ENCODE peak calls at places on chromosomes 6 and 20, in eight cellular contexts. One of them, this sample, is unnamed.

GRCh38 chr6:134342972-134343371 is 25.1 kb upstream of the SGK1 start:
- DNase-seq in T1000: no peak
- DNase-seq in stimulated activated CD8-positive, alpha-beta memory T cell treated with anti-CD3 and anti-CD28 coated beads, Interleukin-4, amount 100 ng/mL, for 24 hours: no peak
- DNase-seq in COR-L47: no peak
- DNase-seq in stimulated activated CD4-positive, alpha-beta T cell treated with anti-CD3 and anti-CD28 coated beads, Interleukin-2, amount 100 ng/mL, for 4 hours: no peak
- DNase-seq in CD8-positive, alpha-beta memory T cell: no peak
- DNase-seq in AG04449: no peak
- DNase-seq in iris pigment epithelial cell: no peak
- DNase-seq in this sample: no peak

GRCh38 chr20:39042279-39043150 is 80.4 kb downstream of the DHX35 start:
- DNase-seq in T1000: no peak
- DNase-seq in stimulated activated CD8-positive, alpha-beta memory T cell treated with anti-CD3 and anti-CD28 coated beads, Interleukin-4, amount 100 ng/mL, for 24 hours: no peak
- DNase-seq in COR-L47: no peak
- DNase-seq in stimulated activated CD4-positive, alpha-beta T cell treated with anti-CD3 and anti-CD28 coated beads, Interleukin-2, amount 100 ng/mL, for 4 hours: no peak
- DNase-seq in CD8-positive, alpha-beta memory T cell: no peak
- DNase-seq in AG04449: no peak
- DNase-seq in iris pigment epithelial cell: peak
- DNase-seq in this sample: no peak

GRCh38 chr20:3704085-3704484 is 8.3 kb downstream of the SIGLEC1 start:
- DNase-seq in T1000: no peak
- DNase-seq in stimulated activated CD8-positive, alpha-beta memory T cell treated with anti-CD3 and anti-CD28 coated beads, Interleukin-4, amount 100 ng/mL, for 24 hours: no peak
- DNase-seq in COR-L47: no peak
- DNase-seq in stimulated activated CD4-positive, alpha-beta T cell treated with anti-CD3 and anti-CD28 coated beads, Interleukin-2, amount 100 ng/mL, for 4 hours: no peak
- DNase-seq in CD8-positive, alpha-beta memory T cell: no peak
- DNase-seq in AG04449: no peak
- DNase-seq in iris pigment epithelial cell: no peak
- DNase-seq in this sample: no peak

GRCh38 chr20:19078448-19079373 is 133.7 kb upstream of the SLC24A3 start:
- DNase-seq in T1000: no peak
- DNase-seq in stimulated activated CD8-positive, alpha-beta memory T cell treated with anti-CD3 and anti-CD28 coated beads, Interleukin-4, amount 100 ng/mL, for 24 hours: no peak
- DNase-seq in COR-L47: no peak
- DNase-seq in stimulated activated CD4-positive, alpha-beta T cell treated with anti-CD3 and anti-CD28 coated beads, Interleukin-2, amount 100 ng/mL, for 4 hours: no peak
- DNase-seq in CD8-positive, alpha-beta memory T cell: no peak
- DNase-seq in AG04449: no peak
- DNase-seq in iris pigment epithelial cell: no peak
- DNase-seq in this sample: no peak

GRCh38 chr6:125839879-125840278 is 49.1 kb downstream of the NCOA7 start:
- DNase-seq in T1000: no peak
- DNase-seq in stimulated activated CD8-positive, alpha-beta memory T cell treated with anti-CD3 and anti-CD28 coated beads, Interleukin-4, amount 100 ng/mL, for 24 hours: no peak
- DNase-seq in COR-L47: no peak
- DNase-seq in stimulated activated CD4-positive, alpha-beta T cell treated with anti-CD3 and anti-CD28 coated beads, Interleukin-2, amount 100 ng/mL, for 4 hours: no peak
- DNase-seq in CD8-positive, alpha-beta memory T cell: no peak
- DNase-seq in AG04449: no peak
- DNase-seq in iris pigment epithelial cell: no peak
- DNase-seq in this sample: no peak

GRCh38 chr20:17473662-17474061 is 57.5 kb downstream of the BFSP1 start:
- DNase-seq in T1000: no peak
- DNase-seq in stimulated activated CD8-positive, alpha-beta memory T cell treated with anti-CD3 and anti-CD28 coated beads, Interleukin-4, amount 100 ng/mL, for 24 hours: no peak
- DNase-seq in COR-L47: no peak
- DNase-seq in stimulated activated CD4-positive, alpha-beta T cell treated with anti-CD3 and anti-CD28 coated beads, Interleukin-2, amount 100 ng/mL, for 4 hours: no peak
- DNase-seq in CD8-positive, alpha-beta memory T cell: no peak
- DNase-seq in AG04449: no peak
- DNase-seq in iris pigment epithelial cell: no peak
- DNase-seq in this sample: no peak

GRCh38 chr6:132198040-132198439 is 203.2 kb downstream of the MOXD1 start:
- DNase-seq in T1000: no peak
- DNase-seq in stimulated activated CD8-positive, alpha-beta memory T cell treated with anti-CD3 and anti-CD28 coated beads, Interleukin-4, amount 100 ng/mL, for 24 hours: no peak
- DNase-seq in COR-L47: no peak
- DNase-seq in stimulated activated CD4-positive, alpha-beta T cell treated with anti-CD3 and anti-CD28 coated beads, Interleukin-2, amount 100 ng/mL, for 4 hours: no peak
- DNase-seq in CD8-positive, alpha-beta memory T cell: no peak
- DNase-seq in AG04449: no peak
- DNase-seq in iris pigment epithelial cell: peak
- DNase-seq in this sample: no peak

GRCh38 chr6:168150551-168151444 is 71.8 kb upstream of the FRMD1 start:
- DNase-seq in T1000: no peak
- DNase-seq in stimulated activated CD8-positive, alpha-beta memory T cell treated with anti-CD3 and anti-CD28 coated beads, Interleukin-4, amount 100 ng/mL, for 24 hours: no peak
- DNase-seq in COR-L47: no peak
- DNase-seq in stimulated activated CD4-positive, alpha-beta T cell treated with anti-CD3 and anti-CD28 coated beads, Interleukin-2, amount 100 ng/mL, for 4 hours: no peak
- DNase-seq in CD8-positive, alpha-beta memory T cell: no peak
- DNase-seq in AG04449: no peak
- DNase-seq in iris pigment epithelial cell: no peak
- DNase-seq in this sample: no peak

GRCh38 chr6:125722886-125723285 is 26.5 kb upstream of the HEY2 start:
- DNase-seq in T1000: no peak
- DNase-seq in stimulated activated CD8-positive, alpha-beta memory T cell treated with anti-CD3 and anti-CD28 coated beads, Interleukin-4, amount 100 ng/mL, for 24 hours: no peak
- DNase-seq in COR-L47: no peak
- DNase-seq in stimulated activated CD4-positive, alpha-beta T cell treated with anti-CD3 and anti-CD28 coated beads, Interleukin-2, amount 100 ng/mL, for 4 hours: no peak
- DNase-seq in CD8-positive, alpha-beta memory T cell: no peak
- DNase-seq in AG04449: no peak
- DNase-seq in iris pigment epithelial cell: no peak
- DNase-seq in this sample: no peak

GRCh38 chr6:121434037-121434770 is 1.2 kb upstream of the GJA1 start:
- DNase-seq in T1000: no peak
- DNase-seq in stimulated activated CD8-positive, alpha-beta memory T cell treated with anti-CD3 and anti-CD28 coated beads, Interleukin-4, amount 100 ng/mL, for 24 hours: no peak
- DNase-seq in COR-L47: no peak
- DNase-seq in stimulated activated CD4-positive, alpha-beta T cell treated with anti-CD3 and anti-CD28 coated beads, Interleukin-2, amount 100 ng/mL, for 4 hours: no peak
- DNase-seq in CD8-positive, alpha-beta memory T cell: no peak
- DNase-seq in AG04449: no peak
- DNase-seq in iris pigment epithelial cell: no peak
- DNase-seq in this sample: no peak

GRCh38 chr6:25280617-25280990 is 1.4 kb downstream of the CARMIL1 start:
- DNase-seq in T1000: no peak
- DNase-seq in stimulated activated CD8-positive, alpha-beta memory T cell treated with anti-CD3 and anti-CD28 coated beads, Interleukin-4, amount 100 ng/mL, for 24 hours: no peak
- DNase-seq in COR-L47: no peak
- DNase-seq in stimulated activated CD4-positive, alpha-beta T cell treated with anti-CD3 and anti-CD28 coated beads, Interleukin-2, amount 100 ng/mL, for 4 hours: no peak
- DNase-seq in CD8-positive, alpha-beta memory T cell: peak
- DNase-seq in AG04449: no peak
- DNase-seq in iris pigment epithelial cell: no peak
- DNase-seq in this sample: no peak

GRCh38 chr6:115643762-115644161 is 416.9 kb downstream of the FRK start:
- DNase-seq in T1000: no peak
- DNase-seq in stimulated activated CD8-positive, alpha-beta memory T cell treated with anti-CD3 and anti-CD28 coated beads, Interleukin-4, amount 100 ng/mL, for 24 hours: no peak
- DNase-seq in COR-L47: no peak
- DNase-seq in stimulated activated CD4-positive, alpha-beta T cell treated with anti-CD3 and anti-CD28 coated beads, Interleukin-2, amount 100 ng/mL, for 4 hours: no peak
- DNase-seq in CD8-positive, alpha-beta memory T cell: no peak
- DNase-seq in AG04449: no peak
- DNase-seq in iris pigment epithelial cell: peak
- DNase-seq in this sample: no peak

GRCh38 chr20:34179636-34180360 is 61.4 kb upstream of the ASIP start:
- DNase-seq in T1000: no peak
- DNase-seq in stimulated activated CD8-positive, alpha-beta memory T cell treated with anti-CD3 and anti-CD28 coated beads, Interleukin-4, amount 100 ng/mL, for 24 hours: no peak
- DNase-seq in COR-L47: no peak
- DNase-seq in stimulated activated CD4-positive, alpha-beta T cell treated with anti-CD3 and anti-CD28 coated beads, Interleukin-2, amount 100 ng/mL, for 4 hours: no peak
- DNase-seq in CD8-positive, alpha-beta memory T cell: no peak
- DNase-seq in AG04449: no peak
- DNase-seq in iris pigment epithelial cell: no peak
- DNase-seq in this sample: no peak

GRCh38 chr6:32058511-32058963 is 20.3 kb downstream of the CYP21A2 start:
- DNase-seq in T1000: no peak
- DNase-seq in stimulated activated CD8-positive, alpha-beta memory T cell treated with anti-CD3 and anti-CD28 coated beads, Interleukin-4, amount 100 ng/mL, for 24 hours: no peak
- DNase-seq in COR-L47: no peak
- DNase-seq in stimulated activated CD4-positive, alpha-beta T cell treated with anti-CD3 and anti-CD28 coated beads, Interleukin-2, amount 100 ng/mL, for 4 hours: no peak
- DNase-seq in CD8-positive, alpha-beta memory T cell: no peak
- DNase-seq in AG04449: no peak
- DNase-seq in iris pigment epithelial cell: peak
- DNase-seq in this sample: no peak

GRCh38 chr6:89500486-89501020 is 67.6 kb downstream of the ANKRD6 start:
- DNase-seq in T1000: no peak
- DNase-seq in stimulated activated CD8-positive, alpha-beta memory T cell treated with anti-CD3 and anti-CD28 coated beads, Interleukin-4, amount 100 ng/mL, for 24 hours: no peak
- DNase-seq in COR-L47: peak
- DNase-seq in stimulated activated CD4-positive, alpha-beta T cell treated with anti-CD3 and anti-CD28 coated beads, Interleukin-2, amount 100 ng/mL, for 4 hours: no peak
- DNase-seq in CD8-positive, alpha-beta memory T cell: no peak
- DNase-seq in AG04449: no peak
- DNase-seq in iris pigment epithelial cell: no peak
- DNase-seq in this sample: no peak

GRCh38 chr6:13813621-13814175 is 659 bp downstream of the MCUR1 start:
- DNase-seq in T1000: peak
- DNase-seq in stimulated activated CD8-positive, alpha-beta memory T cell treated with anti-CD3 and anti-CD28 coated beads, Interleukin-4, amount 100 ng/mL, for 24 hours: peak
- DNase-seq in COR-L47: peak
- DNase-seq in stimulated activated CD4-positive, alpha-beta T cell treated with anti-CD3 and anti-CD28 coated beads, Interleukin-2, amount 100 ng/mL, for 4 hours: peak
- DNase-seq in CD8-positive, alpha-beta memory T cell: no peak
- DNase-seq in AG04449: no peak
- DNase-seq in iris pigment epithelial cell: peak
- DNase-seq in this sample: no peak

GRCh38 chr6:148450866-148451265 is 108.2 kb downstream of the SASH1 start:
- DNase-seq in T1000: no peak
- DNase-seq in stimulated activated CD8-positive, alpha-beta memory T cell treated with anti-CD3 and anti-CD28 coated beads, Interleukin-4, amount 100 ng/mL, for 24 hours: no peak
- DNase-seq in COR-L47: no peak
- DNase-seq in stimulated activated CD4-positive, alpha-beta T cell treated with anti-CD3 and anti-CD28 coated beads, Interleukin-2, amount 100 ng/mL, for 4 hours: no peak
- DNase-seq in CD8-positive, alpha-beta memory T cell: no peak
- DNase-seq in AG04449: no peak
- DNase-seq in iris pigment epithelial cell: no peak
- DNase-seq in this sample: no peak

GRCh38 chr6:14222956-14223355 is 105.4 kb downstream of the CD83 start:
- DNase-seq in T1000: no peak
- DNase-seq in stimulated activated CD8-positive, alpha-beta memory T cell treated with anti-CD3 and anti-CD28 coated beads, Interleukin-4, amount 100 ng/mL, for 24 hours: no peak
- DNase-seq in COR-L47: no peak
- DNase-seq in stimulated activated CD4-positive, alpha-beta T cell treated with anti-CD3 and anti-CD28 coated beads, Interleukin-2, amount 100 ng/mL, for 4 hours: no peak
- DNase-seq in CD8-positive, alpha-beta memory T cell: no peak
- DNase-seq in AG04449: no peak
- DNase-seq in iris pigment epithelial cell: no peak
- DNase-seq in this sample: no peak

GRCh38 chr20:10221022-10221421 is 2.4 kb downstream of the SNAP25 start:
- DNase-seq in T1000: no peak
- DNase-seq in stimulated activated CD8-positive, alpha-beta memory T cell treated with anti-CD3 and anti-CD28 coated beads, Interleukin-4, amount 100 ng/mL, for 24 hours: no peak
- DNase-seq in COR-L47: no peak
- DNase-seq in stimulated activated CD4-positive, alpha-beta T cell treated with anti-CD3 and anti-CD28 coated beads, Interleukin-2, amount 100 ng/mL, for 4 hours: no peak
- DNase-seq in CD8-positive, alpha-beta memory T cell: no peak
- DNase-seq in AG04449: no peak
- DNase-seq in iris pigment epithelial cell: no peak
- DNase-seq in this sample: no peak

GRCh38 chr6:42418739-42419138 is 33.0 kb downstream of the TRERF1 start:
- DNase-seq in T1000: no peak
- DNase-seq in stimulated activated CD8-positive, alpha-beta memory T cell treated with anti-CD3 and anti-CD28 coated beads, Interleukin-4, amount 100 ng/mL, for 24 hours: no peak
- DNase-seq in COR-L47: no peak
- DNase-seq in stimulated activated CD4-positive, alpha-beta T cell treated with anti-CD3 and anti-CD28 coated beads, Interleukin-2, amount 100 ng/mL, for 4 hours: no peak
- DNase-seq in CD8-positive, alpha-beta memory T cell: no peak
- DNase-seq in AG04449: no peak
- DNase-seq in iris pigment epithelial cell: no peak
- DNase-seq in this sample: no peak

GRCh38 chr6:92945799-92946198 is 473.6 kb downstream of the EPHA7 start:
- DNase-seq in T1000: no peak
- DNase-seq in stimulated activated CD8-positive, alpha-beta memory T cell treated with anti-CD3 and anti-CD28 coated beads, Interleukin-4, amount 100 ng/mL, for 24 hours: no peak
- DNase-seq in COR-L47: no peak
- DNase-seq in stimulated activated CD4-positive, alpha-beta T cell treated with anti-CD3 and anti-CD28 coated beads, Interleukin-2, amount 100 ng/mL, for 4 hours: no peak
- DNase-seq in CD8-positive, alpha-beta memory T cell: no peak
- DNase-seq in AG04449: no peak
- DNase-seq in iris pigment epithelial cell: peak
- DNase-seq in this sample: no peak